ENCODE peak calls at places on chromosome 17, in five cellular contexts. U is activated naive CD8-positive, alpha-beta T cell treated with anti-CD3 and anti-CD28 coated beads for 36 hours; R is Peyer's patch; G is iPS-NIHi11; W is DMS 273 treated with DMSO at 0.1 percent for 48 hours. L is an unnamed sample.

GRCh38 chr17:49576121-49576905 is 642 bp downstream of the NXPH3 start:
- DNase-seq in U (no peak), R (no peak), G (peak; percentile 87), W (peak; percentile 22), L (peak; percentile 91)

GRCh38 chr17:32806646-32807045 is 70.3 kb downstream of the MYO1D start:
- DNase-seq in U (no peak), R (no peak), G (no peak), W (no peak), L (no peak)

GRCh38 chr17:19546289-19547065 is 12.8 kb downstream of the SLC47A1 start:
- DNase-seq in U (no peak), R (peak; percentile 59), G (no peak), W (no peak), L (no peak)

GRCh38 chr17:29215717-29216116 is 30.9 kb upstream of the CRYBA1 start:
- DNase-seq in U (no peak), R (no peak), G (no peak), W (no peak), L (no peak)

GRCh38 chr17:17493249-17493985 is 2.8 kb downstream of the RASD1 start:
- DNase-seq in U (no peak), R (no peak), G (no peak), W (no peak), L (peak; percentile 62)

GRCh38 chr17:40251576-40251975 is 32.5 kb downstream of the WIPF2 start:
- DNase-seq in U (no peak), R (peak; percentile 75), G (no peak), W (no peak), L (no peak)

GRCh38 chr17:83035722-83036121 is 43.7 kb upstream of the METRNL start:
- DNase-seq in U (no peak), R (no peak), G (no peak), W (no peak), L (no peak)

GRCh38 chr17:79047923-79048825 is 24.2 kb downstream of the C1QTNF1 start:
- DNase-seq in U (no peak), R (no peak), G (no peak), W (no peak), L (no peak)

GRCh38 chr17:33750943-33751701 is 458.0 kb upstream of the ASIC2 start:
- DNase-seq in U (peak; percentile 48), R (peak; percentile 78), G (peak; percentile 58), W (no peak), L (peak; percentile 92)

GRCh38 chr17:62080647-62081046 is 15.6 kb upstream of the MED13 start:
- DNase-seq in U (no peak), R (no peak), G (no peak), W (no peak), L (no peak)

L was measured in H9.